ENCODE peak calls at places on chromosomes 3 and 15, in four cellular contexts. Z, N, F and M are unnamed samples.

GRCh38 chr3:48663489-48664312 is 1.0 kb upstream of the CELSR3 start:
- DNase-seq in Z (peak; percentile 75), N (no peak), F (peak; percentile 98), M (peak; percentile 99)

GRCh38 chr3:16474304-16474703 is 39.2 kb downstream of the RFTN1 start:
- DNase-seq in Z (no peak), N (no peak), F (no peak), M (peak; percentile 72)

GRCh38 chr3:10473581-10474438 is 31.6 kb downstream of the ATP2B2 start:
- DNase-seq in Z (no peak), N (no peak), F (no peak), M (no peak)

GRCh38 chr15:41061667-41062066 is 54.4 kb downstream of the INO80 start:
- DNase-seq in Z (no peak), N (no peak), F (no peak), M (no peak)

GRCh38 chr15:35827949-35828348 is 282.0 kb upstream of the DPH6 start:
- DNase-seq in Z (no peak), N (no peak), F (no peak), M (peak; percentile 21)

GRCh38 chr3:119294889-119295769 is 946 bp downstream of the ARHGAP31 start:
- DNase-seq in Z (peak; percentile 51), N (no peak), F (peak; percentile 52), M (peak; percentile 51)

GRCh38 chr15:91566116-91566515 is 287.4 kb upstream of the SLCO3A1 start:
- DNase-seq in Z (no peak), N (no peak), F (no peak), M (no peak)

GRCh38 chr15:42102646-42103235 is 8.4 kb upstream of the PLA2G4D start:
- DNase-seq in Z (no peak), N (no peak), F (peak; percentile 36), M (peak; percentile 14)

GRCh38 chr15:61115679-61116078 is 113.4 kb downstream of the RORA start:
- DNase-seq in Z (no peak), N (no peak), F (no peak), M (no peak)

GRCh38 chr3:182364723-182365650 is 428.3 kb upstream of the ATP11B start:
- DNase-seq in Z (no peak), N (no peak), F (peak; percentile 66), M (no peak)

GRCh38 chr15:61401903-61402698 is 173.0 kb upstream of the RORA start:
- DNase-seq in Z (no peak), N (no peak), F (no peak), M (no peak)

GRCh38 chr3:165195628-165196576 is at the start of gene SLITRK3:
- DNase-seq in Z (no peak), N (no peak), F (no peak), M (no peak)

GRCh38 chr3:28139288-28139687 is 102.1 kb upstream of the CMC1 start:
- DNase-seq in Z (no peak), N (no peak), F (no peak), M (peak; percentile 1)

GRCh38 chr15:98121957-98122356 is 161.5 kb downstream of the ARRDC4 start:
- DNase-seq in Z (no peak), N (no peak), F (no peak), M (peak; percentile 58)

GRCh38 chr15:48244923-48245322 is 38.8 kb downstream of the SLC12A1 start:
- DNase-seq in Z (no peak), N (no peak), F (peak; percentile 4), M (peak; percentile 3)

GRCh38 chr15:80709542-80709941 is 14.4 kb downstream of the ABHD17C start:
- DNase-seq in Z (no peak), N (no peak), F (peak; percentile 84), M (no peak)

GRCh38 chr3:173583496-173583895 is 186.0 kb downstream of the NLGN1 start:
- DNase-seq in Z (no peak), N (no peak), F (no peak), M (no peak)

GRCh38 chr3:13060341-13060910 is 12.8 kb downstream of the IQSEC1 start:
- DNase-seq in Z (no peak), N (no peak), F (no peak), M (no peak)

GRCh38 chr3:171480526-171480925 is 20.3 kb upstream of the TNIK start:
- DNase-seq in Z (no peak), N (no peak), F (no peak), M (no peak)

GRCh38 chr3:29382399-29382798 is 101.5 kb downstream of the RBMS3 start:
- DNase-seq in Z (no peak), N (no peak), F (no peak), M (peak; percentile 59)

GRCh38 chr15:38176696-38177095 is 75.9 kb upstream of the SPRED1 start:
- DNase-seq in Z (no peak), N (no peak), F (no peak), M (no peak)

GRCh38 chr3:151067158-151067557 is 18.3 kb upstream of the MED12L start:
- DNase-seq in Z (no peak), N (no peak), F (peak; percentile 38), M (peak; percentile 7)

GRCh38 chr3:36297195-36297594 is 83.1 kb upstream of the STAC start:
- DNase-seq in Z (no peak), N (no peak), F (no peak), M (no peak)

GRCh38 chr3:105979961-105980360 is 111.1 kb upstream of the CBLB start:
- DNase-seq in Z (no peak), N (no peak), F (peak; percentile 12), M (peak; percentile 26)

GRCh38 chr3:188153498-188153948 is 434 bp upstream of the LPP start:
- DNase-seq in Z (no peak), N (no peak), F (peak; percentile 92), M (peak; percentile 96)

GRCh38 chr3:140055032-140055791 is 120.2 kb downstream of the CLSTN2 start:
- DNase-seq in Z (no peak), N (no peak), F (no peak), M (no peak)

GRCh38 chr3:187012609-187013051 is 82.3 kb downstream of the ST6GAL1 start:
- DNase-seq in Z (peak; percentile 51), N (no peak), F (no peak), M (no peak)

GRCh38 chr15:84598250-84598649 is 2.6 kb upstream of the ZSCAN2 start:
- DNase-seq in Z (peak; percentile 19), N (peak; percentile 96), F (no peak), M (no peak)

GRCh38 chr3:51722362-51722761 is 15.5 kb downstream of the GRM2 start:
- DNase-seq in Z (no peak), N (no peak), F (peak; percentile 17), M (no peak)

GRCh38 chr3:100024520-100025303 is 89.6 kb downstream of the FILIP1L start:
- DNase-seq in Z (no peak), N (no peak), F (no peak), M (peak; percentile 65)

GRCh38 chr15:80242132-80242769 is 9.8 kb downstream of the CTXND1 start:
- DNase-seq in Z (no peak), N (no peak), F (peak; percentile 40), M (peak; percentile 46)

GRCh38 chr15:25716414-25717102 is 146.6 kb downstream of the ATP10A start:
- DNase-seq in Z (no peak), N (no peak), F (no peak), M (no peak)

GRCh38 chr3:115401891-115402501 is 221.3 kb upstream of the GAP43 start:
- DNase-seq in Z (no peak), N (no peak), F (peak; percentile 27), M (peak; percentile 7)

GRCh38 chr15:82313446-82313845 is 35.8 kb downstream of the GOLGA6L10 start:
- DNase-seq in Z (no peak), N (no peak), F (no peak), M (no peak)

GRCh38 chr3:100023595-100023994 is 90.7 kb downstream of the FILIP1L start:
- DNase-seq in Z (no peak), N (no peak), F (no peak), M (no peak)

GRCh38 chr15:90789496-90789895 is 72.3 kb downstream of the BLM start:
- DNase-seq in Z (no peak), N (no peak), F (no peak), M (no peak)

GRCh38 chr15:36914466-36914865 is 185.9 kb downstream of the MEIS2 start:
- DNase-seq in Z (no peak), N (no peak), F (no peak), M (peak; percentile 54)

GRCh38 chr3:46666471-46666845 is 27.0 kb downstream of the ALS2CL start:
- DNase-seq in Z (no peak), N (no peak), F (no peak), M (no peak)

GRCh38 chr15:85443593-85444328 is 63.4 kb downstream of the AKAP13 start:
- DNase-seq in Z (peak; percentile 2), N (no peak), F (peak; percentile 88), M (peak; percentile 39)

GRCh38 chr3:59566481-59566975 is 516.7 kb upstream of the CFAP20DC start:
- DNase-seq in Z (no peak), N (no peak), F (no peak), M (no peak)